ENCODE peak calls at places on chromosomes 4 and X, in six cellular contexts. L is NCI-H2081; S is mesothelial cell of epicardium; H is posterior vena cava; E is stimulated activated naive CD8-positive, alpha-beta T cell treated with anti-CD3 and anti-CD28 coated beads, Interleukin-15, Interleukin-2, amounts not matched to agents 100 U/mL and 50 U/mL, for 24 hours; K is ureter. A is an unnamed sample.

GRCh38 chr4:82680834-82681233 is 117.8 kb downstream of the SCD5 start:
- DNase-seq in L (no peak), S (no peak), H (no peak), E (no peak), K (no peak), A (no peak)

GRCh38 chr4:126180642-126181041 is 865.9 kb downstream of the FAT4 start:
- DNase-seq in L (no peak), S (no peak), H (no peak), E (no peak), K (no peak), A (no peak)

GRCh38 chr4:107719211-107719926 is 665 bp downstream of the PAPSS1 start:
- DNase-seq in L (no peak), S (no peak), H (no peak), E (no peak), K (no peak), A (no peak)

GRCh38 chr4:5435823-5436222 is 272.5 kb downstream of the EVC2 start:
- DNase-seq in L (no peak), S (no peak), H (no peak), E (no peak), K (peak; percentile 27), A (no peak)

GRCh38 chr4:188127157-188127874 is 11.9 kb upstream of the TRIML1 start:
- DNase-seq in L (no peak), S (no peak), H (no peak), E (no peak), K (no peak), A (no peak)

GRCh38 chr4:81142744-81143143 is 72.3 kb downstream of the PRKG2 start:
- DNase-seq in L (peak; percentile 27), S (no peak), H (no peak), E (no peak), K (no peak), A (peak; percentile 59)

GRCh38 chr4:11427201-11427996 is 1.3 kb downstream of the HS3ST1 start:
- DNase-seq in L (no peak), S (no peak), H (peak; percentile 85), E (no peak), K (no peak), A (no peak)

GRCh38 chrX:119688856-119689455 is 4.0 kb downstream of the SEPTIN6 start:
- DNase-seq in L (no peak), S (no peak), H (no peak), E (no peak), K (no peak), A (no peak)

GRCh38 chr4:7964890-7965662 is 25.4 kb upstream of the AFAP1 start:
- DNase-seq in L (no peak), S (no peak), H (no peak), E (no peak), K (peak; percentile 70), A (no peak)

GRCh38 chr4:145808021-145808650 is 128.2 kb downstream of the C4orf51 start:
- DNase-seq in L (no peak), S (no peak), H (no peak), E (peak; percentile 33), K (no peak), A (no peak)

GRCh38 chr4:153947998-153948397 is 159.1 kb upstream of the SFRP2 start:
- DNase-seq in L (no peak), S (no peak), H (no peak), E (no peak), K (no peak), A (no peak)

GRCh38 chr4:4585012-4585670 is 43.3 kb upstream of the STX18 start:
- DNase-seq in L (no peak), S (no peak), H (no peak), E (no peak), K (no peak), A (no peak)

GRCh38 chr4:83217721-83218522 is 66.7 kb downstream of the COQ2 start:
- DNase-seq in L (no peak), S (no peak), H (no peak), E (peak; percentile 49), K (peak; percentile 48), A (peak; percentile 51)

GRCh38 chr4:94673961-94674360 is 83.8 kb upstream of the BMPR1B start:
- DNase-seq in L (no peak), S (no peak), H (no peak), E (no peak), K (no peak), A (no peak)

GRCh38 chrX:153723351-153724251 is 586 bp downstream of the BCAP31 start:
- DNase-seq in L (no peak), S (no peak), H (no peak), E (peak; percentile 65), K (no peak), A (peak; percentile 53)

GRCh38 chr4:306551-306961 is 1.3 kb upstream of the ZNF732 start:
- DNase-seq in L (no peak), S (no peak), H (no peak), E (peak; percentile 4), K (no peak), A (no peak)

GRCh38 chrX:42530027-42530426 is 247.9 kb downstream of the PPP1R2C start:
- DNase-seq in L (no peak), S (no peak), H (no peak), E (no peak), K (no peak), A (no peak)

GRCh38 chr4:7392438-7393374 is 42.0 kb downstream of the PSAPL1 start:
- DNase-seq in L (no peak), S (no peak), H (peak; percentile 88), E (no peak), K (peak; percentile 43), A (no peak)

GRCh38 chrX:40086569-40087335 is 11.0 kb downstream of the BCOR start:
- DNase-seq in L (no peak), S (no peak), H (no peak), E (no peak), K (no peak), A (no peak)

GRCh38 chr4:113383111-113383785 is 333.8 kb downstream of the ANK2 start:
- DNase-seq in L (no peak), S (no peak), H (no peak), E (no peak), K (no peak), A (no peak)

GRCh38 chr4:39464886-39465501 is 6.1 kb downstream of the LIAS start:
- DNase-seq in L (no peak), S (no peak), H (no peak), E (no peak), K (no peak), A (no peak)

GRCh38 chr4:2366252-2367192 is 51.9 kb downstream of the ZFYVE28 start:
- DNase-seq in L (peak; percentile 61), S (no peak), H (peak; percentile 67), E (no peak), K (no peak), A (no peak)

GRCh38 chrX:111151764-111152163 is 55.8 kb downstream of the PAK3 start:
- DNase-seq in L (no peak), S (no peak), H (no peak), E (no peak), K (no peak), A (no peak)

GRCh38 chr4:109302366-109303140 is at the start of gene COL25A1:
- DNase-seq in L (peak; percentile 9), S (peak; percentile 78), H (peak; percentile 84), E (peak; percentile 60), K (peak; percentile 43), A (peak; percentile 31)

GRCh38 chr4:163243297-163243981 is 76.7 kb upstream of the NAF1 start:
- DNase-seq in L (no peak), S (no peak), H (no peak), E (no peak), K (no peak), A (no peak)

GRCh38 chr4:163492951-163493504 is 1.5 kb upstream of the TMA16 start:
- DNase-seq in L (no peak), S (no peak), H (no peak), E (no peak), K (no peak), A (no peak)

GRCh38 chrX:9349572-9350259 is 115.1 kb upstream of the TBL1X start:
- DNase-seq in L (no peak), S (no peak), H (no peak), E (no peak), K (no peak), A (no peak)

GRCh38 chrX:5575407-5575806 is 653.3 kb downstream of the NLGN4X start:
- DNase-seq in L (no peak), S (no peak), H (no peak), E (no peak), K (no peak), A (no peak)

GRCh38 chr4:120801171-120801758 is 121.3 kb downstream of the PRDM5 start:
- DNase-seq in L (no peak), S (no peak), H (peak; percentile 76), E (no peak), K (no peak), A (no peak)

GRCh38 chr4:88090898-88091297 is 67.5 kb downstream of the ABCG2 start:
- DNase-seq in L (no peak), S (no peak), H (no peak), E (no peak), K (no peak), A (no peak)

GRCh38 chrX:29225670-29226069 is 638.4 kb downstream of the IL1RAPL1 start:
- DNase-seq in L (no peak), S (no peak), H (no peak), E (no peak), K (no peak), A (no peak)

GRCh38 chrX:95058815-95059214 is 1384.8 kb downstream of the FAM133A start:
- DNase-seq in L (no peak), S (no peak), H (no peak), E (no peak), K (no peak), A (no peak)

GRCh38 chr4:144572660-144573059 is 73.3 kb upstream of the HHIP start:
- DNase-seq in L (no peak), S (no peak), H (no peak), E (no peak), K (no peak), A (no peak)

GRCh38 chr4:121900132-121900983 is 30.1 kb upstream of the BBS7 start:
- DNase-seq in L (peak; percentile 8), S (peak; percentile 20), H (no peak), E (peak; percentile 44), K (peak; percentile 52), A (peak; percentile 44)

GRCh38 chr4:149293233-149293632 is 522.4 kb downstream of the IQCM start:
- DNase-seq in L (no peak), S (no peak), H (no peak), E (no peak), K (no peak), A (no peak)